ENCODE peak calls at places on chromosomes 7 and 10, in five cellular contexts. N, K, I, T and O are unnamed samples.

GRCh38 chr7:100477871-100478248 is 1.2 kb downstream of the TSC22D4 start:
- DNase-seq in K (no peak), N (no peak), I (no peak), T (no peak), O (no peak)

GRCh38 chr10:23742368-23742767 is 303.5 kb downstream of the OTUD1 start:
- DNase-seq in T (no peak), I (no peak), N (no peak), K (no peak), O (no peak)

GRCh38 chr7:155490697-155491628 is 33.0 kb downstream of the EN2 start:
- DNase-seq in K (peak), N (peak), T (no peak), I (no peak), O (no peak)

GRCh38 chr10:117746541-117747195 is 204.1 kb downstream of the EMX2 start:
- DNase-seq in T (no peak), I (no peak), K (no peak), N (no peak), O (no peak)

GRCh38 chr7:82685214-82685613 is 241.6 kb upstream of the CACNA2D1 start:
- DNase-seq in T (no peak), N (no peak), I (no peak), K (no peak), O (no peak)

GRCh38 chr7:131538791-131539179 is 17.6 kb downstream of the PODXL start:
- DNase-seq in N (no peak), I (no peak), K (peak), T (no peak), O (no peak)

GRCh38 chr7:83427929-83428328 is 221.0 kb downstream of the SEMA3E start:
- DNase-seq in N (no peak), K (peak), I (no peak), T (no peak), O (no peak)

GRCh38 chr7:41107330-41107937 is 595.5 kb downstream of the INHBA start:
- DNase-seq in I (no peak), K (peak), N (no peak), T (no peak), O (peak)

GRCh38 chr10:88840104-88840503 is 11.5 kb downstream of the ANKRD22 start:
- DNase-seq in N (no peak), I (no peak), T (no peak), K (peak), O (no peak)

GRCh38 chr10:29865700-29866355 is 193.6 kb downstream of the JCAD start:
- DNase-seq in T (no peak), I (no peak), K (peak), N (no peak), O (no peak)

GRCh38 chr10:74445493-74445892 is 294.5 kb downstream of the ADK start:
- DNase-seq in K (no peak), I (no peak), T (no peak), N (no peak), O (no peak)